ENCODE peak calls at places on chromosomes 16 and 17, in eight cellular contexts. One of them, this sample, is unnamed.

GRCh38 chr17:63523256-63523869 is at the start of gene KCNH6:
- DNase-seq in SK-N-SH: peak
- DNase-seq in lower leg skin: no peak
- DNase-seq in cardiac muscle cell: no peak
- DNase-seq in AG09309: no peak
- DNase-seq in fibroblast of villous mesenchyme: no peak
- DNase-seq in NB4: no peak
- DNase-seq in GM23338: peak
- DNase-seq in this sample: no peak

GRCh38 chr17:71392715-71393567 is 727.9 kb upstream of the SOX9 start:
- DNase-seq in SK-N-SH: no peak
- DNase-seq in lower leg skin: no peak
- DNase-seq in cardiac muscle cell: no peak
- DNase-seq in AG09309: no peak
- DNase-seq in fibroblast of villous mesenchyme: no peak
- DNase-seq in NB4: no peak
- DNase-seq in GM23338: no peak
- DNase-seq in this sample: no peak

GRCh38 chr16:69199382-69199781 is 12.4 kb downstream of the SNTB2 start:
- DNase-seq in SK-N-SH: no peak
- DNase-seq in lower leg skin: peak
- DNase-seq in cardiac muscle cell: no peak
- DNase-seq in AG09309: no peak
- DNase-seq in fibroblast of villous mesenchyme: peak
- DNase-seq in NB4: peak
- DNase-seq in GM23338: no peak
- DNase-seq in this sample: no peak

GRCh38 chr16:3865241-3865640 is 15.3 kb downstream of the CREBBP start:
- DNase-seq in SK-N-SH: no peak
- DNase-seq in lower leg skin: no peak
- DNase-seq in cardiac muscle cell: no peak
- DNase-seq in AG09309: no peak
- DNase-seq in fibroblast of villous mesenchyme: no peak
- DNase-seq in NB4: no peak
- DNase-seq in GM23338: no peak
- DNase-seq in this sample: no peak

GRCh38 chr17:79693419-79693818 is 37.3 kb upstream of the ENPP7 start:
- DNase-seq in SK-N-SH: no peak
- DNase-seq in lower leg skin: no peak
- DNase-seq in cardiac muscle cell: no peak
- DNase-seq in AG09309: no peak
- DNase-seq in fibroblast of villous mesenchyme: no peak
- DNase-seq in NB4: no peak
- DNase-seq in GM23338: no peak
- DNase-seq in this sample: no peak

GRCh38 chr17:36808181-36808661 is 129.1 kb upstream of the LHX1 start:
- DNase-seq in SK-N-SH: peak
- DNase-seq in lower leg skin: peak
- DNase-seq in cardiac muscle cell: peak
- DNase-seq in AG09309: no peak
- DNase-seq in fibroblast of villous mesenchyme: no peak
- DNase-seq in NB4: no peak
- DNase-seq in GM23338: peak
- DNase-seq in this sample: peak

GRCh38 chr17:44216173-44216572 is 3.3 kb downstream of the UBTF start:
- DNase-seq in SK-N-SH: no peak
- DNase-seq in lower leg skin: no peak
- DNase-seq in cardiac muscle cell: no peak
- DNase-seq in AG09309: no peak
- DNase-seq in fibroblast of villous mesenchyme: no peak
- DNase-seq in NB4: peak
- DNase-seq in GM23338: no peak
- DNase-seq in this sample: no peak

GRCh38 chr17:27540300-27541105 is 84.3 kb downstream of the KSR1 start:
- DNase-seq in SK-N-SH: no peak
- DNase-seq in lower leg skin: peak
- DNase-seq in cardiac muscle cell: no peak
- DNase-seq in AG09309: peak
- DNase-seq in fibroblast of villous mesenchyme: peak
- DNase-seq in NB4: peak
- DNase-seq in GM23338: no peak
- DNase-seq in this sample: no peak

GRCh38 chr17:46942441-46943217 is 19.7 kb downstream of the GOSR2 start:
- DNase-seq in SK-N-SH: peak
- DNase-seq in lower leg skin: peak
- DNase-seq in cardiac muscle cell: peak
- DNase-seq in AG09309: no peak
- DNase-seq in fibroblast of villous mesenchyme: peak
- DNase-seq in NB4: peak
- DNase-seq in GM23338: peak
- DNase-seq in this sample: peak

DNA sequence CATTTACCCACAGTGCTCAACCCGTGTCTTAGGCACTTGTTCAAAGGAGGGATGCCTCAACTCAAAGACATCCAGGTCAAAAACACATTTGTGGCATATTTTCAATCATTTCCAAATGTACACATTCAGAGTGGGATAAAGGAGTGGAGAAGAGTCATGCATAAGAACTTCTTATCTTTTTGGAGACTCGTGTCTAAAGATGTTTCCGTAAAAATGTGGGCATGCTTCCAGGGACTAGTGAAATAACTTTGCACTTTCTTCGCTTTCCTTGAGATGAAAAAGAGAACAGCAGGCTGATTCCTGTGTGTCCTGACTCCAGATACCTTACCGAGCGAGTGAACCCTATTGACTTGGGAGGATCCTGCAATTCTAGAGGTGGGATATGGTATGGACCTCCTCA is 256.6 kb upstream of the KCNJ16 start:
- DNase-seq in SK-N-SH: no peak
- DNase-seq in lower leg skin: no peak
- DNase-seq in cardiac muscle cell: no peak
- DNase-seq in AG09309: no peak
- DNase-seq in fibroblast of villous mesenchyme: peak
- DNase-seq in NB4: no peak
- DNase-seq in GM23338: no peak
- DNase-seq in this sample: no peak
- TF ChIP-seq CTCF in SK-N-SH: no peak
- TF ChIP-seq CTCF in lower leg skin: no peak
- TF ChIP-seq CTCF in cardiac muscle cell: no peak
- TF ChIP-seq CTCF in AG09309: no peak
- TF ChIP-seq CTCF in fibroblast of villous mesenchyme: no peak
- TF ChIP-seq CTCF in NB4: no peak
- TF ChIP-seq CTCF in GM23338: no peak
- TF ChIP-seq CTCF in this sample: no peak

DNA sequence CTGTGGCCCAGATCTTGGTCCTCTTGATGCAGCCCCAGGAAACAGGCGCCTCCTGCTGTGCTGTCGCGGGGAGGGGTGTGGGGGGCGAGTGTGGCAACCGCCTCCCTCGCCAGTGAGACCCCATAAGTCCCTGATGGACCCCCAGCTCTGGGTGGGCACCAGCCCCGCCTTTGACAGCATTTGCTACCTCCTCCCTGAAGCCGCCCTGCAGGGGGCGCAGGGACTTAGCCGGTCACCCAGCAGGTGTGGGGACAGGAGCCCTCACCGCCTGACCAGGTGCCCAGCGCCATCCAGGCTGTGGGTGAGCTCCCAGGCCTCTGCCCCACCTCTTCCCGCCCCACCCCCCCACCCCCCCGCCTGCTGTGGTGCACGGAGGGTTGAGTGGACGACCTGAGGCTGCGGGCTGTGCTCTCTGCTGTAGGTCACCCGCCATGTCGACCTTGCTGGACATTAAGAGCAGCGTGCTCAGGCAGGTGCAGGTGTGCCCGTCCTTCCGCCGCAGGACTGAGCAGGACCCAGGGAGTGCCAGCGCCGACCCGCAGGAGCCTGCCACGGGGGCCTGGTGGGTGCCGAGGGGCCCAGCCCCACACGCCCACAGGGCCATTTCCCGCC is 4.8 kb downstream of the BAIAP3 start:
- DNase-seq in SK-N-SH: peak
- DNase-seq in lower leg skin: no peak
- DNase-seq in cardiac muscle cell: peak
- DNase-seq in AG09309: no peak
- DNase-seq in fibroblast of villous mesenchyme: peak
- DNase-seq in NB4: peak
- DNase-seq in GM23338: peak
- DNase-seq in this sample: peak
- TF ChIP-seq CTCF in SK-N-SH: peak
- TF ChIP-seq CTCF in lower leg skin: no peak
- TF ChIP-seq CTCF in cardiac muscle cell: peak
- TF ChIP-seq CTCF in AG09309: no peak
- TF ChIP-seq CTCF in fibroblast of villous mesenchyme: peak
- TF ChIP-seq CTCF in NB4: peak
- TF ChIP-seq CTCF in GM23338: peak
- TF ChIP-seq CTCF in this sample: no peak

GRCh38 chr16:2468725-2469398 is 2.2 kb upstream of the NTN3 start:
- DNase-seq in SK-N-SH: peak
- DNase-seq in lower leg skin: no peak
- DNase-seq in cardiac muscle cell: no peak
- DNase-seq in AG09309: no peak
- DNase-seq in fibroblast of villous mesenchyme: no peak
- DNase-seq in NB4: peak
- DNase-seq in GM23338: peak
- DNase-seq in this sample: no peak

GRCh38 chr16:2466667-2467300 is 4.3 kb upstream of the NTN3 start:
- DNase-seq in SK-N-SH: no peak
- DNase-seq in lower leg skin: no peak
- DNase-seq in cardiac muscle cell: no peak
- DNase-seq in AG09309: no peak
- DNase-seq in fibroblast of villous mesenchyme: no peak
- DNase-seq in NB4: peak
- DNase-seq in GM23338: no peak
- DNase-seq in this sample: no peak

GRCh38 chr16:2468142-2468724 is 2.9 kb upstream of the NTN3 start:
- DNase-seq in SK-N-SH: peak
- DNase-seq in lower leg skin: no peak
- DNase-seq in cardiac muscle cell: peak
- DNase-seq in AG09309: no peak
- DNase-seq in fibroblast of villous mesenchyme: peak
- DNase-seq in NB4: peak
- DNase-seq in GM23338: peak
- DNase-seq in this sample: no peak

GRCh38 chr16:2465653-2466415 is 5.3 kb upstream of the NTN3 start:
- DNase-seq in SK-N-SH: no peak
- DNase-seq in lower leg skin: no peak
- DNase-seq in cardiac muscle cell: no peak
- DNase-seq in AG09309: no peak
- DNase-seq in fibroblast of villous mesenchyme: no peak
- DNase-seq in NB4: peak
- DNase-seq in GM23338: peak
- DNase-seq in this sample: no peak

GRCh38 chr16:2467301-2468141 is 3.6 kb upstream of the NTN3 start:
- DNase-seq in SK-N-SH: peak
- DNase-seq in lower leg skin: peak
- DNase-seq in cardiac muscle cell: peak
- DNase-seq in AG09309: no peak
- DNase-seq in fibroblast of villous mesenchyme: peak
- DNase-seq in NB4: peak
- DNase-seq in GM23338: peak
- DNase-seq in this sample: peak
- TF ChIP-seq CTCF in SK-N-SH: no peak
- TF ChIP-seq CTCF in lower leg skin: no peak
- TF ChIP-seq CTCF in cardiac muscle cell: no peak
- TF ChIP-seq CTCF in AG09309: no peak
- TF ChIP-seq CTCF in fibroblast of villous mesenchyme: no peak
- TF ChIP-seq CTCF in NB4: peak
- TF ChIP-seq CTCF in GM23338: no peak
- TF ChIP-seq CTCF in this sample: no peak

GRCh38 chr17:48262982-48263586 is 155.5 kb downstream of the SNX11 start:
- DNase-seq in SK-N-SH: no peak
- DNase-seq in lower leg skin: no peak
- DNase-seq in cardiac muscle cell: peak
- DNase-seq in AG09309: no peak
- DNase-seq in fibroblast of villous mesenchyme: no peak
- DNase-seq in NB4: peak
- DNase-seq in GM23338: no peak
- DNase-seq in this sample: no peak

GRCh38 chr17:48258317-48258716 is 150.8 kb downstream of the SNX11 start:
- DNase-seq in SK-N-SH: no peak
- DNase-seq in lower leg skin: no peak
- DNase-seq in cardiac muscle cell: no peak
- DNase-seq in AG09309: no peak
- DNase-seq in fibroblast of villous mesenchyme: no peak
- DNase-seq in NB4: no peak
- DNase-seq in GM23338: no peak
- DNase-seq in this sample: no peak

GRCh38 chr17:48259710-48260291 is 152.2 kb downstream of the SNX11 start:
- DNase-seq in SK-N-SH: no peak
- DNase-seq in lower leg skin: no peak
- DNase-seq in cardiac muscle cell: peak
- DNase-seq in AG09309: no peak
- DNase-seq in fibroblast of villous mesenchyme: no peak
- DNase-seq in NB4: peak
- DNase-seq in GM23338: peak
- DNase-seq in this sample: no peak

DNA sequence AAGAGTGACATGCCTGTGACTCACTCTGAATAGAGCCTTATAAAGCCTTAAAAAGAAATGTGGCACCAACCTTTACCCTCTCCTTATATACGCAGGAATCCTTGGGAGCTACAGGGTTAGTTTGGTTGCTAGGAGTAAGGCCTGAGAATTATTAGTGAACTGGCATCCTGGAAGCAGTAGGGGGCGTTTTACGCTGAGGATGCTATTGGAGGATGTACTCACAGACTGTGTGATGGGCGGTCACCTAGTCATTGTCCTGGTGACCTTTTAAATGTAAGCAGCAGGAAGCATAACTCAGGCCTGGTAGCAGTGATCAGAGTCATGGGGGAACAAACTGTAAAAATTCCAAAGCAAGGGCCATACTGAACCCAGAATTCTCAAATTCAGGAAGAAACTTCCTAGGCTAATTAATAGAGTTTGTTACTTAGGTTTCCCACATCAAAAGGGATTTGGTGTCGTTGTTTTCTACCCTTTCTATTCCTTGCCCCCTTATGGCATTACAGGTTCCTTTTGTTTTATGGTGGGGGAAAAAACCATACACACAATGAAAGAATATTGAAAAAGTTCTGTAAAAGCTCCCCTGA is 153.8 kb downstream of the SNX11 start:
- DNase-seq in SK-N-SH: peak
- DNase-seq in lower leg skin: no peak
- DNase-seq in cardiac muscle cell: peak
- DNase-seq in AG09309: no peak
- DNase-seq in fibroblast of villous mesenchyme: no peak
- DNase-seq in NB4: peak
- DNase-seq in GM23338: peak
- DNase-seq in this sample: peak
- TF ChIP-seq CTCF in SK-N-SH: peak
- TF ChIP-seq CTCF in lower leg skin: no peak
- TF ChIP-seq CTCF in cardiac muscle cell: peak
- TF ChIP-seq CTCF in AG09309: no peak
- TF ChIP-seq CTCF in fibroblast of villous mesenchyme: peak
- TF ChIP-seq CTCF in NB4: peak
- TF ChIP-seq CTCF in GM23338: peak
- TF ChIP-seq CTCF in this sample: peak

GRCh38 chr16:84703671-84704070 is 3.9 kb downstream of the USP10 start:
- DNase-seq in SK-N-SH: no peak
- DNase-seq in lower leg skin: no peak
- DNase-seq in cardiac muscle cell: no peak
- DNase-seq in AG09309: no peak
- DNase-seq in fibroblast of villous mesenchyme: peak
- DNase-seq in NB4: no peak
- DNase-seq in GM23338: no peak
- DNase-seq in this sample: no peak
- TF ChIP-seq CTCF in SK-N-SH: no peak
- TF ChIP-seq CTCF in lower leg skin: no peak
- TF ChIP-seq CTCF in cardiac muscle cell: no peak
- TF ChIP-seq CTCF in AG09309: no peak
- TF ChIP-seq CTCF in fibroblast of villous mesenchyme: no peak
- TF ChIP-seq CTCF in NB4: no peak
- TF ChIP-seq CTCF in GM23338: no peak
- TF ChIP-seq CTCF in this sample: no peak

This sample was measured in endothelial cell.